ENCODE peak calls at places on chromosomes 4 and X, in five cellular contexts. E is pancreas, Q is H4, Y is SK-N-DZ, T is adipocyte. D is an unnamed sample.

GRCh38 chrX:47160781-47161180 is 15.8 kb downstream of the RBM10 start:
- DNase-seq in E (no peak), Q (no peak), Y (no peak), T (no peak), D (no peak)

GRCh38 chr4:4443821-4444220 is 56.9 kb downstream of the NSG1 start:
- DNase-seq in E (no peak), Q (peak; percentile 40), Y (no peak), T (peak; percentile 67), D (peak; percentile 72)

GRCh38 chrX:112270991-112271390 is 188.4 kb upstream of the TRPC5 start:
- DNase-seq in E (no peak), Q (no peak), Y (no peak), T (no peak), D (no peak)

GRCh38 chr4:140237616-140238352 is 83.8 kb upstream of the MAML3 start:
- DNase-seq in E (no peak), Q (peak; percentile 93), Y (peak; percentile 97), T (peak; percentile 96), D (peak; percentile 99)

GRCh38 chr4:56803473-56803872 is 18.0 kb downstream of the SPINK2 start:
- DNase-seq in E (no peak), Q (no peak), Y (no peak), T (no peak), D (no peak)

GRCh38 chrX:123749643-123750042 is 16.8 kb upstream of the THOC2 start:
- DNase-seq in E (no peak), Q (no peak), Y (no peak), T (peak; percentile 39), D (peak; percentile 58)

GRCh38 chr4:81260443-81261102 is 45.6 kb upstream of the PRKG2 start:
- DNase-seq in E (no peak), Q (no peak), Y (no peak), T (no peak), D (peak; percentile 8)

GRCh38 chr4:2829933-2830451 is 13.7 kb upstream of the ADD1 start:
- DNase-seq in E (no peak), Q (no peak), Y (no peak), T (no peak), D (no peak)

GRCh38 chr4:78584863-78585576 is 33.5 kb downstream of the ANXA3 start:
- DNase-seq in E (no peak), Q (no peak), Y (no peak), T (no peak), D (peak; percentile 40)